ENCODE peak calls at places on chromosome 7, in seven cellular contexts. T is AG08396; Y is SJSA1; R is GM19239; E is activated CD4-positive, alpha-beta T cell treated with anti-CD3 and anti-CD28 coated beads for 4 hours; I is head of caudate nucleus; A is SW480. Z is an unnamed sample.
A peak's percentile ranks its signal among the peaks of the same experiment; 100 is the strongest.

GRCh38 chr7:32957326-32958045 is at the start of gene FKBP9:
- DNase-seq in T (peak; percentile 98), Y (peak; percentile 80), R (peak; percentile 54), E (no peak), I (peak; percentile 78), A (peak; percentile 92), Z (peak; percentile 71)

GRCh38 chr7:130912086-130912909 is 178.3 kb upstream of the KLF14 start:
- DNase-seq in T (no peak), Y (peak; percentile 75), R (no peak), E (no peak), I (no peak), A (peak; percentile 83), Z (no peak)

GRCh38 chr7:115533785-115534184 is 496.8 kb downstream of the TFEC start:
- DNase-seq in T (no peak), Y (no peak), R (no peak), E (no peak), I (no peak), A (no peak), Z (no peak)

GRCh38 chr7:15309891-15310290 is 251.9 kb downstream of the AGMO start:
- DNase-seq in T (no peak), Y (no peak), R (no peak), E (no peak), I (no peak), A (no peak), Z (no peak)

GRCh38 chr7:93146465-93147127 is 1.6 kb downstream of the SAMD9L start:
- DNase-seq in T (no peak), Y (no peak), R (no peak), E (no peak), I (no peak), A (no peak), Z (no peak)

GRCh38 chr7:97733276-97734206 is 1.7 kb downstream of the TAC1 start:
- DNase-seq in T (no peak), Y (no peak), R (no peak), E (no peak), I (peak; percentile 19), A (peak; percentile 37), Z (no peak)

GRCh38 chr7:12056381-12056780 is 154.7 kb upstream of the TMEM106B start:
- DNase-seq in T (no peak), Y (no peak), R (no peak), E (no peak), I (no peak), A (no peak), Z (no peak)

GRCh38 chr7:55131421-55131929 is 112.7 kb downstream of the EGFR start:
- DNase-seq in T (no peak), Y (no peak), R (no peak), E (no peak), I (no peak), A (no peak), Z (no peak)

GRCh38 chr7:128932862-128933821 is 4.6 kb upstream of the IRF5 start:
- DNase-seq in T (no peak), Y (no peak), R (no peak), E (peak; percentile 32), I (peak; percentile 39), A (no peak), Z (no peak)

GRCh38 chr7:116316838-116317612 is 106.7 kb downstream of the TES start:
- DNase-seq in T (peak; percentile 69), Y (peak; percentile 87), R (peak; percentile 7), E (no peak), I (peak; percentile 60), A (peak; percentile 8), Z (no peak)

GRCh38 chr7:104956753-104957450 is 57.1 kb upstream of the KMT2E start:
- DNase-seq in T (peak; percentile 71), Y (peak; percentile 81), R (no peak), E (no peak), I (no peak), A (peak; percentile 91), Z (no peak)

GRCh38 chr7:118183254-118183585 is 744 bp upstream of the LSM8 start:
- DNase-seq in T (peak; percentile 4), Y (no peak), R (no peak), E (no peak), I (peak; percentile 20), A (peak; percentile 6), Z (peak; percentile 4)

GRCh38 chr7:93719546-93719945 is 145.0 kb upstream of the CALCR start:
- DNase-seq in T (no peak), Y (no peak), R (no peak), E (no peak), I (no peak), A (peak; percentile 73), Z (no peak)

GRCh38 chr7:140672382-140673062 is at the start of gene ADCK2:
- DNase-seq in T (peak; percentile 91), Y (no peak), R (peak; percentile 86), E (peak; percentile 59), I (peak; percentile 75), A (peak; percentile 38), Z (peak; percentile 93)

GRCh38 chr7:107318523-107319160 is 149.8 kb downstream of the HBP1 start:
- DNase-seq in T (no peak), Y (no peak), R (no peak), E (no peak), I (no peak), A (no peak), Z (no peak)

GRCh38 chr7:140059288-140060242 is 3.2 kb downstream of the PARP12 start:
- DNase-seq in T (peak; percentile 84), Y (peak; percentile 88), R (no peak), E (peak; percentile 70), I (no peak), A (peak; percentile 43), Z (no peak)

GRCh38 chr7:51123322-51124021 is 193.1 kb downstream of the COBL start:
- DNase-seq in T (peak; percentile 83), Y (no peak), R (no peak), E (peak; percentile 44), I (peak; percentile 74), A (peak; percentile 36), Z (no peak)

GRCh38 chr7:134691820-134692705 is 45.4 kb downstream of the BPGM start:
- DNase-seq in T (no peak), Y (peak; percentile 81), R (no peak), E (no peak), I (no peak), A (no peak), Z (no peak)

GRCh38 chr7:17965600-17965999 is 25.3 kb upstream of the SNX13 start:
- DNase-seq in T (peak; percentile 19), Y (no peak), R (no peak), E (no peak), I (no peak), A (peak; percentile 59), Z (no peak)

GRCh38 chr7:17559388-17559787 is 260.9 kb downstream of the AHR start:
- DNase-seq in T (no peak), Y (no peak), R (no peak), E (no peak), I (no peak), A (no peak), Z (no peak)

GRCh38 chr7:10216462-10216861 is 757.2 kb upstream of the PHF14 start:
- DNase-seq in T (no peak), Y (no peak), R (no peak), E (no peak), I (no peak), A (no peak), Z (no peak)

GRCh38 chr7:44955733-44956132 is 23.1 kb downstream of the MYO1G start:
- DNase-seq in T (no peak), Y (peak; percentile 14), R (no peak), E (no peak), I (no peak), A (no peak), Z (no peak)

GRCh38 chr7:40604601-40605438 is 470.0 kb downstream of the SUGCT start:
- DNase-seq in T (peak; percentile 66), Y (no peak), R (peak; percentile 9), E (no peak), I (peak; percentile 66), A (no peak), Z (peak; percentile 48)

GRCh38 chr7:50621932-50622587 is 56.9 kb upstream of the DDC start:
- DNase-seq in T (no peak), Y (no peak), R (no peak), E (no peak), I (no peak), A (no peak), Z (no peak)

GRCh38 chr7:122100021-122100420 is 44.0 kb downstream of the AASS start:
- DNase-seq in T (no peak), Y (no peak), R (no peak), E (no peak), I (no peak), A (no peak), Z (no peak)

GRCh38 chr7:83413831-83414230 is 235.1 kb downstream of the SEMA3E start:
- DNase-seq in T (no peak), Y (no peak), R (no peak), E (no peak), I (no peak), A (no peak), Z (no peak)

GRCh38 chr7:37683263-37684120 is at the start of gene GPR141:
- DNase-seq in T (no peak), Y (no peak), R (peak; percentile 44), E (no peak), I (no peak), A (no peak), Z (no peak)

GRCh38 chr7:7884855-7885254 is 83.7 kb upstream of the GLCCI1 start:
- DNase-seq in T (no peak), Y (no peak), R (no peak), E (no peak), I (no peak), A (no peak), Z (no peak)

GRCh38 chr7:68306692-68307107 is 1291.6 kb upstream of the AUTS2 start:
- DNase-seq in T (no peak), Y (no peak), R (no peak), E (no peak), I (no peak), A (no peak), Z (no peak)

GRCh38 chr7:132035517-132036362 is 479.3 kb upstream of the PODXL start:
- DNase-seq in T (no peak), Y (no peak), R (no peak), E (no peak), I (no peak), A (no peak), Z (no peak)